ENCODE peak calls at places on chromosome 21, in five cellular contexts. One of them, this sample, is unnamed.

GRCh38 chr21:33403786-33404571 is 766 bp downstream of the IFNGR2 start:
- DNase-seq in HAP-1: peak
- DNase-seq in iris pigment epithelial cell: peak
- DNase-seq in SJSA1: peak
- DNase-seq in ascending aorta: peak
- DNase-seq in this sample: peak

GRCh38 chr21:29208666-29209059 is 78.2 kb downstream of the MAP3K7CL start:
- DNase-seq in HAP-1: no peak
- DNase-seq in iris pigment epithelial cell: peak
- DNase-seq in SJSA1: peak
- DNase-seq in ascending aorta: no peak
- DNase-seq in this sample: no peak

GRCh38 chr21:36422279-36423098 is 37.3 kb downstream of the CHAF1B start:
- DNase-seq in HAP-1: peak
- DNase-seq in iris pigment epithelial cell: peak
- DNase-seq in SJSA1: peak
- DNase-seq in ascending aorta: no peak
- DNase-seq in this sample: peak

GRCh38 chr21:14722841-14723483 is 176.8 kb upstream of the SAMSN1 start:
- DNase-seq in HAP-1: no peak
- DNase-seq in iris pigment epithelial cell: no peak
- DNase-seq in SJSA1: no peak
- DNase-seq in ascending aorta: no peak
- DNase-seq in this sample: no peak

GRCh38 chr21:25508364-25508763 is 98.9 kb downstream of the MRPL39 start:
- DNase-seq in HAP-1: no peak
- DNase-seq in iris pigment epithelial cell: no peak
- DNase-seq in SJSA1: no peak
- DNase-seq in ascending aorta: no peak
- DNase-seq in this sample: no peak

GRCh38 chr21:45698493-45698947 is 55.0 kb downstream of the PCBP3 start:
- DNase-seq in HAP-1: no peak
- DNase-seq in iris pigment epithelial cell: peak
- DNase-seq in SJSA1: no peak
- DNase-seq in ascending aorta: peak
- DNase-seq in this sample: peak

GRCh38 chr21:34642211-34643075 is 26.4 kb upstream of the CLIC6 start:
- DNase-seq in HAP-1: no peak
- DNase-seq in iris pigment epithelial cell: peak
- DNase-seq in SJSA1: peak
- DNase-seq in ascending aorta: no peak
- DNase-seq in this sample: no peak

GRCh38 chr21:37389456-37389855 is 22.9 kb downstream of the DYRK1A start:
- DNase-seq in HAP-1: no peak
- DNase-seq in iris pigment epithelial cell: no peak
- DNase-seq in SJSA1: no peak
- DNase-seq in ascending aorta: no peak
- DNase-seq in this sample: no peak

GRCh38 chr21:44366586-44367211 is 13.3 kb downstream of the TRPM2 start:
- DNase-seq in HAP-1: no peak
- DNase-seq in iris pigment epithelial cell: no peak
- DNase-seq in SJSA1: no peak
- DNase-seq in ascending aorta: peak
- DNase-seq in this sample: no peak

GRCh38 chr21:41582866-41583265 is 74.9 kb upstream of the TMPRSS2 start:
- DNase-seq in HAP-1: no peak
- DNase-seq in iris pigment epithelial cell: no peak
- DNase-seq in SJSA1: no peak
- DNase-seq in ascending aorta: no peak
- DNase-seq in this sample: no peak

GRCh38 chr21:27466175-27466574 is 499.3 kb upstream of the ADAMTS5 start:
- DNase-seq in HAP-1: no peak
- DNase-seq in iris pigment epithelial cell: no peak
- DNase-seq in SJSA1: no peak
- DNase-seq in ascending aorta: no peak
- DNase-seq in this sample: no peak

GRCh38 chr21:15744926-15745325 is 15.1 kb downstream of the USP25 start:
- DNase-seq in HAP-1: no peak
- DNase-seq in iris pigment epithelial cell: no peak
- DNase-seq in SJSA1: no peak
- DNase-seq in ascending aorta: no peak
- DNase-seq in this sample: no peak

GRCh38 chr21:34994646-34995631 is 54.2 kb downstream of the RUNX1 start:
- DNase-seq in HAP-1: no peak
- DNase-seq in iris pigment epithelial cell: no peak
- DNase-seq in SJSA1: no peak
- DNase-seq in ascending aorta: no peak
- DNase-seq in this sample: no peak

GRCh38 chr21:36241717-36242116 is 78.3 kb upstream of the MORC3 start:
- DNase-seq in HAP-1: no peak
- DNase-seq in iris pigment epithelial cell: no peak
- DNase-seq in SJSA1: no peak
- DNase-seq in ascending aorta: no peak
- DNase-seq in this sample: no peak

GRCh38 chr21:46243865-46244490 is 15.4 kb upstream of the LSS start:
- DNase-seq in HAP-1: no peak
- DNase-seq in iris pigment epithelial cell: no peak
- DNase-seq in SJSA1: no peak
- DNase-seq in ascending aorta: no peak
- DNase-seq in this sample: no peak

GRCh38 chr21:40255665-40256064 is 388.4 kb downstream of the PCP4 start:
- DNase-seq in HAP-1: no peak
- DNase-seq in iris pigment epithelial cell: no peak
- DNase-seq in SJSA1: no peak
- DNase-seq in ascending aorta: no peak
- DNase-seq in this sample: no peak

GRCh38 chr21:34061983-34062382 is 11.4 kb upstream of the MRPS6 start:
- DNase-seq in HAP-1: no peak
- DNase-seq in iris pigment epithelial cell: peak
- DNase-seq in SJSA1: no peak
- DNase-seq in ascending aorta: no peak
- DNase-seq in this sample: no peak

GRCh38 chr21:21612446-21612845 is 614.2 kb downstream of the NCAM2 start:
- DNase-seq in HAP-1: no peak
- DNase-seq in iris pigment epithelial cell: peak
- DNase-seq in SJSA1: no peak
- DNase-seq in ascending aorta: no peak
- DNase-seq in this sample: no peak

GRCh38 chr21:31267644-31268043 is 76.4 kb downstream of the TIAM1 start:
- DNase-seq in HAP-1: no peak
- DNase-seq in iris pigment epithelial cell: no peak
- DNase-seq in SJSA1: no peak
- DNase-seq in ascending aorta: no peak
- DNase-seq in this sample: no peak

GRCh38 chr21:43289966-43290365 is 121.2 kb downstream of the CRYAA start:
- DNase-seq in HAP-1: no peak
- DNase-seq in iris pigment epithelial cell: no peak
- DNase-seq in SJSA1: no peak
- DNase-seq in ascending aorta: no peak
- DNase-seq in this sample: no peak

GRCh38 chr21:32807717-32808380 is 36.3 kb upstream of the PAXBP1 start:
- DNase-seq in HAP-1: peak
- DNase-seq in iris pigment epithelial cell: peak
- DNase-seq in SJSA1: no peak
- DNase-seq in ascending aorta: no peak
- DNase-seq in this sample: peak

GRCh38 chr21:26845066-26845749 is at the start of gene ADAMTS1:
- DNase-seq in HAP-1: peak
- DNase-seq in iris pigment epithelial cell: peak
- DNase-seq in SJSA1: peak
- DNase-seq in ascending aorta: peak
- DNase-seq in this sample: no peak

GRCh38 chr21:33261635-33262034 is 4.5 kb upstream of the IL10RB start:
- DNase-seq in HAP-1: no peak
- DNase-seq in iris pigment epithelial cell: peak
- DNase-seq in SJSA1: no peak
- DNase-seq in ascending aorta: no peak
- DNase-seq in this sample: no peak

GRCh38 chr21:33121715-33122475 is 52.0 kb downstream of the OLIG1 start:
- DNase-seq in HAP-1: peak
- DNase-seq in iris pigment epithelial cell: peak
- DNase-seq in SJSA1: no peak
- DNase-seq in ascending aorta: no peak
- DNase-seq in this sample: no peak

GRCh38 chr21:17463441-17463840 is 49.4 kb upstream of the CXADR start:
- DNase-seq in HAP-1: peak
- DNase-seq in iris pigment epithelial cell: peak
- DNase-seq in SJSA1: no peak
- DNase-seq in ascending aorta: no peak
- DNase-seq in this sample: no peak

GRCh38 chr21:46183910-46184624 is at the start of gene SPATC1L:
- DNase-seq in HAP-1: no peak
- DNase-seq in iris pigment epithelial cell: peak
- DNase-seq in SJSA1: peak
- DNase-seq in ascending aorta: peak
- DNase-seq in this sample: peak

GRCh38 chr21:17736072-17736471 is 83.1 kb downstream of the C21orf91 start:
- DNase-seq in HAP-1: no peak
- DNase-seq in iris pigment epithelial cell: no peak
- DNase-seq in SJSA1: no peak
- DNase-seq in ascending aorta: no peak
- DNase-seq in this sample: no peak

GRCh38 chr21:38494254-38494648 is 4.0 kb downstream of the ERG start:
- DNase-seq in HAP-1: no peak
- DNase-seq in iris pigment epithelial cell: no peak
- DNase-seq in SJSA1: no peak
- DNase-seq in ascending aorta: no peak
- DNase-seq in this sample: no peak

GRCh38 chr21:44354775-44355771 is 1.7 kb downstream of the TRPM2 start:
- DNase-seq in HAP-1: no peak
- DNase-seq in iris pigment epithelial cell: no peak
- DNase-seq in SJSA1: no peak
- DNase-seq in ascending aorta: no peak
- DNase-seq in this sample: no peak

GRCh38 chr21:37443683-37444082 is 77.1 kb downstream of the DYRK1A start:
- DNase-seq in HAP-1: no peak
- DNase-seq in iris pigment epithelial cell: no peak
- DNase-seq in SJSA1: no peak
- DNase-seq in ascending aorta: no peak
- DNase-seq in this sample: no peak

GRCh38 chr21:41614456-41615010 is 106.6 kb upstream of the TMPRSS2 start:
- DNase-seq in HAP-1: no peak
- DNase-seq in iris pigment epithelial cell: no peak
- DNase-seq in SJSA1: no peak
- DNase-seq in ascending aorta: peak
- DNase-seq in this sample: no peak

GRCh38 chr21:33578214-33578613 is 10.3 kb downstream of the DONSON start:
- DNase-seq in HAP-1: no peak
- DNase-seq in iris pigment epithelial cell: peak
- DNase-seq in SJSA1: no peak
- DNase-seq in ascending aorta: no peak
- DNase-seq in this sample: no peak

GRCh38 chr21:42495765-42496119 is 282 bp downstream of the RSPH1 start:
- DNase-seq in HAP-1: no peak
- DNase-seq in iris pigment epithelial cell: no peak
- DNase-seq in SJSA1: no peak
- DNase-seq in ascending aorta: no peak
- DNase-seq in this sample: no peak

GRCh38 chr21:26438976-26439375 is 134.1 kb downstream of the CYYR1 start:
- DNase-seq in HAP-1: no peak
- DNase-seq in iris pigment epithelial cell: no peak
- DNase-seq in SJSA1: no peak
- DNase-seq in ascending aorta: no peak
- DNase-seq in this sample: no peak

GRCh38 chr21:46213620-46214286 is 14.8 kb downstream of the LSS start:
- DNase-seq in HAP-1: no peak
- DNase-seq in iris pigment epithelial cell: no peak
- DNase-seq in SJSA1: no peak
- DNase-seq in ascending aorta: no peak
- DNase-seq in this sample: no peak

GRCh38 chr21:31530918-31531705 is 128.4 kb upstream of the SOD1 start:
- DNase-seq in HAP-1: no peak
- DNase-seq in iris pigment epithelial cell: no peak
- DNase-seq in SJSA1: no peak
- DNase-seq in ascending aorta: no peak
- DNase-seq in this sample: no peak

GRCh38 chr21:28110074-28110473 is 882.6 kb downstream of the LTN1 start:
- DNase-seq in HAP-1: no peak
- DNase-seq in iris pigment epithelial cell: no peak
- DNase-seq in SJSA1: no peak
- DNase-seq in ascending aorta: no peak
- DNase-seq in this sample: no peak

GRCh38 chr21:43816611-43817071 is 27.3 kb downstream of the RRP1 start:
- DNase-seq in HAP-1: no peak
- DNase-seq in iris pigment epithelial cell: no peak
- DNase-seq in SJSA1: no peak
- DNase-seq in ascending aorta: no peak
- DNase-seq in this sample: no peak

GRCh38 chr21:26096972-26097371 is 73.6 kb downstream of the APP start:
- DNase-seq in HAP-1: no peak
- DNase-seq in iris pigment epithelial cell: no peak
- DNase-seq in SJSA1: no peak
- DNase-seq in ascending aorta: no peak
- DNase-seq in this sample: no peak

GRCh38 chr21:27580276-27580675 is 613.4 kb upstream of the ADAMTS5 start:
- DNase-seq in HAP-1: no peak
- DNase-seq in iris pigment epithelial cell: peak
- DNase-seq in SJSA1: no peak
- DNase-seq in ascending aorta: no peak
- DNase-seq in this sample: no peak